ENCODE peak calls at places on chromosomes 13 and 19, in ten cellular contexts. W is tibial nerve; A is activated naive CD8-positive, alpha-beta T cell treated with anti-CD3 and anti-CD28 coated beads, Interleukin-2, amount 50 U/mL, for 24 hours; U is activated CD4-positive, alpha-beta T cell treated with anti-CD3 and anti-CD28 coated beads for 4 hours; R is NCI-H345; Y is testis; M is stimulated activated CD4-positive, alpha-beta T cell treated with anti-CD3 and anti-CD28 coated beads, Interleukin-1b, Interleukin-23, amount 100 ng/mL, for 1 hour; I is foreskin fibroblast; H is NCI-H69; O is activated T-helper 1 cell treated with anti-CD3 and anti-CD28 coated beads, Interleukin-2, amount 50 U/mL, for 16 hours. D is an unnamed sample.

GRCh38 chr19:793775-794174 is 3.5 kb upstream of the PTBP1 start:
- DNase-seq in A (no peak), I (no peak), M (no peak), Y (no peak), R (no peak), U (no peak), W (no peak), H (no peak), O (no peak), D (no peak)

GRCh38 chr13:94712287-94712811 is at the start of gene SOX21:
- DNase-seq in R (peak), O (no peak), H (peak), U (no peak), W (no peak), I (no peak), M (no peak), Y (no peak), A (no peak), D (peak)

GRCh38 chr19:8459520-8460260 is 14.9 kb downstream of the HNRNPM start:
- DNase-seq in H (no peak), I (peak), W (no peak), Y (no peak), M (no peak), A (no peak), R (no peak), U (no peak), O (no peak), D (no peak)

GRCh38 chr13:26423634-26424033 is 133.8 kb upstream of the WASF3 start:
- DNase-seq in M (no peak), R (no peak), Y (no peak), H (no peak), U (no peak), O (no peak), W (no peak), I (no peak), A (no peak), D (peak)

GRCh38 chr13:56736966-56737365 is 403.8 kb upstream of the PRR20A start:
- DNase-seq in R (no peak), W (no peak), Y (no peak), U (no peak), H (no peak), M (no peak), I (no peak), A (no peak), O (no peak), D (no peak)

GRCh38 chr19:5222821-5223321 is 117.7 kb downstream of the PTPRS start:
- DNase-seq in R (no peak), U (no peak), I (no peak), Y (no peak), H (no peak), A (no peak), M (no peak), W (no peak), O (no peak), D (no peak)

GRCh38 chr13:44093607-44094583 is 214.2 kb downstream of the LACC1 start:
- DNase-seq in R (no peak), Y (no peak), I (no peak), O (no peak), W (no peak), U (no peak), H (no peak), M (no peak), A (no peak), D (no peak)

GRCh38 chr19:14786421-14786851 is 8.1 kb upstream of the ADGRE2 start:
- DNase-seq in Y (peak), M (no peak), I (peak), H (peak), R (no peak), U (no peak), W (no peak), A (peak), O (no peak), D (peak)

GRCh38 chr19:8392017-8392591 is 1.9 kb downstream of the RAB11B start:
- DNase-seq in Y (peak), I (peak), W (no peak), O (no peak), M (no peak), R (no peak), U (no peak), A (no peak), H (no peak), D (no peak)

GRCh38 chr19:40228371-40228770 is 1.9 kb upstream of the CCNP start:
- DNase-seq in H (peak), O (no peak), U (no peak), Y (no peak), A (no peak), R (no peak), W (no peak), I (no peak), M (no peak), D (no peak)

GRCh38 chr13:33015791-33016323 is 366 bp upstream of the KL start:
- DNase-seq in R (no peak), H (peak), Y (no peak), W (no peak), U (no peak), M (no peak), A (peak), I (no peak), O (no peak), D (no peak)

D was measured in lower leg skin.